ENCODE peak calls at places on chromosomes 4 and X, in five cellular contexts. N, W, F, G and C are unnamed samples.

GRCh38 chr4:184503869-184504300 is 29.5 kb upstream of the IRF2 start:
- DNase-seq in W (no peak), F (no peak), G (no peak), N (no peak), C (no peak)

GRCh38 chr4:155745984-155746383 is 12.8 kb upstream of the GUCY1B1 start:
- DNase-seq in N (no peak), G (no peak), W (no peak), F (no peak), C (no peak)

GRCh38 chr4:74733760-74734159 is 60.6 kb downstream of the BTC start:
- DNase-seq in G (no peak), F (no peak), W (no peak), N (no peak), C (no peak)

GRCh38 chr4:119785963-119786362 is 157.4 kb upstream of the PDE5A start:
- DNase-seq in F (no peak), G (no peak), W (no peak), N (no peak), C (no peak)

GRCh38 chr4:117093581-117093980 is 8.2 kb upstream of the TRAM1L1 start:
- DNase-seq in G (no peak), W (no peak), N (no peak), F (no peak), C (no peak)

GRCh38 chrX:20143539-20143938 is 1.9 kb upstream of the EIF1AX start:
- DNase-seq in G (no peak), F (no peak), N (no peak), W (no peak), C (no peak)

GRCh38 chrX:140050906-140051305 is 85.6 kb upstream of the CXorf66 start:
- DNase-seq in G (no peak), W (no peak), F (no peak), N (no peak), C (no peak)

GRCh38 chr4:6383929-6384328 is 88.5 kb downstream of the PPP2R2C start:
- DNase-seq in W (no peak), N (no peak), F (no peak), G (no peak), C (no peak)

GRCh38 chr4:105715692-105716278 is 7.2 kb downstream of the GSTCD start:
- DNase-seq in G (no peak), W (no peak), F (no peak), N (no peak), C (no peak)

GRCh38 chrX:134782796-134783195 is 124.5 kb upstream of the PLAC1 start:
- DNase-seq in G (no peak), W (no peak), N (no peak), F (no peak), C (no peak)

GRCh38 chrX:107537815-107538214 is 88.4 kb downstream of the FRMPD3 start:
- DNase-seq in W (no peak), G (peak), N (peak), F (peak), C (no peak)